ENCODE peak calls at places on chromosome 3, in five cellular contexts. B, V, Q, P and H are unnamed samples.

GRCh38 chr3:73801444-73801843 is 176.7 kb upstream of the PDZRN3 start:
- DNase-seq in B (peak; percentile 24), V (no peak), Q (no peak), P (no peak), H (no peak)

GRCh38 chr3:98824256-98824655 is 61.1 kb downstream of the ST3GAL6 start:
- DNase-seq in B (no peak), V (no peak), Q (no peak), P (no peak), H (no peak)

GRCh38 chr3:186109897-186110803 is 1.3 kb upstream of the ETV5 start:
- DNase-seq in B (peak; percentile 64), V (no peak), Q (no peak), P (peak; percentile 25), H (no peak)

GRCh38 chr3:29453278-29453961 is 172.5 kb downstream of the RBMS3 start:
- DNase-seq in B (no peak), V (peak; percentile 28), Q (no peak), P (peak; percentile 21), H (no peak)

GRCh38 chr3:115239717-115240116 is 92.6 kb upstream of the ZBTB20 start:
- DNase-seq in B (peak; percentile 97), V (no peak), Q (no peak), P (peak; percentile 13), H (no peak)

GRCh38 chr3:194161181-194162045 is 25.5 kb downstream of the HES1 start:
- DNase-seq in B (no peak), V (no peak), Q (no peak), P (no peak), H (no peak)

GRCh38 chr3:185164428-185165217 is 11.8 kb upstream of the C3orf70 start:
- DNase-seq in B (no peak), V (no peak), Q (no peak), P (no peak), H (no peak)

GRCh38 chr3:16369247-16369646 is 104.2 kb downstream of the OXNAD1 start:
- DNase-seq in B (no peak), V (no peak), Q (no peak), P (no peak), H (no peak)

GRCh38 chr3:51340311-51340829 is 44.7 kb upstream of the MANF start:
- DNase-seq in B (peak; percentile 94), V (no peak), Q (no peak), P (no peak), H (no peak)

GRCh38 chr3:195061756-195062655 is 209.0 kb downstream of the XXYLT1 start:
- DNase-seq in B (no peak), V (no peak), Q (no peak), P (no peak), H (no peak)

GRCh38 chr3:172648736-172649135 is 62.1 kb downstream of the NCEH1 start:
- DNase-seq in B (peak; percentile 81), V (no peak), Q (no peak), P (no peak), H (no peak)

GRCh38 chr3:149813367-149814281 is 609 bp downstream of the RNF13 start:
- DNase-seq in B (peak; percentile 72), V (peak; percentile 19), Q (peak; percentile 19), P (no peak), H (peak; percentile 25)

GRCh38 chr3:194306771-194307640 is 44.1 kb downstream of the CPN2 start:
- DNase-seq in B (no peak), V (peak; percentile 34), Q (peak; percentile 35), P (no peak), H (no peak)

GRCh38 chr3:37237252-37237651 is 62.9 kb upstream of the LRRFIP2 start:
- DNase-seq in B (peak; percentile 37), V (no peak), Q (no peak), P (no peak), H (no peak)

GRCh38 chr3:18124501-18124900 is 300.6 kb downstream of the SATB1 start:
- DNase-seq in B (peak; percentile 77), V (no peak), Q (no peak), P (no peak), H (no peak)

GRCh38 chr3:15510493-15510892 is 11.0 kb downstream of the COLQ start:
- DNase-seq in B (no peak), V (no peak), Q (no peak), P (no peak), H (no peak)

GRCh38 chr3:186790261-186790981 is 7.0 kb downstream of the EIF4A2 start:
- DNase-seq in B (peak; percentile 83), V (no peak), Q (no peak), P (no peak), H (no peak)

GRCh38 chr3:120471643-120472042 is 20.9 kb upstream of the FSTL1 start:
- DNase-seq in B (peak; percentile 72), V (no peak), Q (no peak), P (no peak), H (no peak)

GRCh38 chr3:158522737-158523136 is 48.3 kb upstream of the MLF1 start:
- DNase-seq in B (peak; percentile 67), V (no peak), Q (no peak), P (no peak), H (no peak)

GRCh38 chr3:39115870-39116269 is 8.4 kb downstream of the TTC21A start:
- DNase-seq in B (no peak), V (no peak), Q (no peak), P (no peak), H (no peak)

GRCh38 chr3:162224736-162225135 is 728.1 kb downstream of the OTOL1 start:
- DNase-seq in B (peak; percentile 14), V (no peak), Q (no peak), P (no peak), H (no peak)

DNA sequence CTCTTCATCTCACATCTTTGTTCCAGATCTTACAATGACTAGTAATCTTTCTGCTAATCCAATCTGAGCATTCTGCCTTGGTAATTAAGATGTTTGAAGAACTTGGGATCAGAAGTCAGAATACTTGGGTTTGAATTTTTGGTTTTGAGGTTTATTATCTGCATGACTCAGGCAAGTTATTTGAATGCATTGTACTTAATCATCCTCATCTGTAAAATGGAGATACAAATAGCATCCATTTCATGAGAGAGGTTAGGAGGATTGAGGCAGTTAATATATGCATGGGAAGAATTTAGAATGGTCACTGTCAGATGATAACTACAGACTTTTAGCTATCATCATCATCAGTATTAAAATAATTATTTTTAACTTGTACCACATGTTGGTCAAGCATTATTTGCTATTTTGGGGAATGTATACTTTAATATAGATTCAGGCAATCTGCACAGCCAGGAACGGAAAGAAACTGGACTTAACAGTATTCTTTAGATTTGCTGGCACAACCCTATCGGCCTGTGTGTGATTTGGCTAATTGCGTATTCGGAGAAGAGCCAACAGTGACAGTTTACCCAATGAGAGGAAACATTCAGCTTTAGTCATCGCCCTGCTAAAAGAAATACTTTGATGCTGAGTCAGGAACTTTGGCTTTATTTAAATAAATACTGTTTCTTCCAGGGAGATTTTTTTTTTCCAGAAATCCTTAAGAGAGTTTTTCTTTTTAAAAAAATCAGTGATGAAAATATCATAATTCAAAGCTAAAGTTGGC is 600.0 kb downstream of the ROBO1 start:
- DNase-seq in B (peak; percentile 94), V (no peak), Q (no peak), P (no peak), H (no peak)
- H3K4me3 ChIP-seq in B (no peak overlapping the region), V (no peak overlapping the region), Q (no peak overlapping the region), P (no peak overlapping the region), H (no peak overlapping the region)

GRCh38 chr3:48656841-48657281 is 5.8 kb downstream of the CELSR3 start:
- DNase-seq in B (no peak), V (no peak), Q (no peak), P (no peak), H (peak; percentile 33)

GRCh38 chr3:48652923-48653715 is 9.6 kb downstream of the CELSR3 start:
- DNase-seq in B (no peak), V (no peak), Q (no peak), P (no peak), H (no peak)

GRCh38 chr3:48656061-48656840 is 6.4 kb downstream of the CELSR3 start:
- DNase-seq in B (peak; percentile 90), V (peak; percentile 79), Q (peak; percentile 83), P (peak; percentile 85), H (peak; percentile 79)

GRCh38 chr3:48655063-48655462 is 7.6 kb downstream of the CELSR3 start:
- DNase-seq in B (no peak), V (no peak), Q (no peak), P (no peak), H (no peak)

DNA sequence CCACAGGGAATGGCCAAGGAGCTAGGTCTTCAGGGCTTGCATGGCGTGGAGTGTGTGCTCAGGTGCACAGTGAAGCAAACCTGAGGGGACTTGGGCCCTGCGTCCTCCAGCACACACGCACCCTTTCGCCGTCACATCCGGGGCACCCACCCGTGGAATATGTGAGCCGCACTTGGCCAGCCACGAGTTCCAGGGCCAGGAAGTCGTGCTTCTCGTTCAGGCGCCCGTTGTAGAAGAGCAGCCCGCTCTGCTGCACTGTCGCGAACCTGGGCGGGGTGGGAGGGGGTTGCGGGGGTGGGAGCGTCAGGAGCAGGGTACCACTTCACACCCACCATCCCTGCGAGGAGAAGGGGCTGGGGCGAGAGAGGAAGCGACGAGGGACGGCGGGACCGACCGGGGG is 7.1 kb downstream of the CELSR3 start:
- DNase-seq in B (peak; percentile 7), V (no peak), Q (peak; percentile 72), P (no peak), H (peak; percentile 54)
- H3K4me3 ChIP-seq in B (peak overlapping the region; percentile 42), V (peak overlapping the region; percentile 32), Q (peak overlapping the region; percentile 70), P (peak overlapping the region; percentile 65), H (no peak overlapping the region)

DNA sequence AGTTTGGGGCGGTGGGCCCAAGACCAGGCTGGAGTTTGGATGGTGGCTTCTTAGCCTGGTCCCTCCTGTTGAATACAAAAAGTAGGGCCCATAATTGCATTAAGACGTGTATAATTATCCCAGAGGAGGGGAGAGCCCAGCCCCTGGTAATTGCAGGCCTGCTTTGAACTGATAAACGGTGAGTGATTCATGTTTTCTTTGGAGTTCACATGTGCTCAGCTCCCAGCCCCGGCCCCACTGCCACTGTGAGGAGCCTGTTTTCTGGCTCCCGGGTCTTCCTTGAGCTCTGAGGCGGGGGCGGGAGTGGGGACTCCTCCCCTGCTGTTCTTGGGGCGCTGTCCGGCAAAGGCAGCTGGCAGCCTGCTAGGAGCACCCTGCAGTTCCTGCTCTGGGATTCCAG is 3.1 kb downstream of the PLXNA1 start:
- DNase-seq in B (peak; percentile 60), V (no peak), Q (no peak), P (no peak), H (no peak)
- H3K4me3 ChIP-seq in B (no peak overlapping the region), V (no peak overlapping the region), Q (no peak overlapping the region), P (no peak overlapping the region), H (no peak overlapping the region)

DNA sequence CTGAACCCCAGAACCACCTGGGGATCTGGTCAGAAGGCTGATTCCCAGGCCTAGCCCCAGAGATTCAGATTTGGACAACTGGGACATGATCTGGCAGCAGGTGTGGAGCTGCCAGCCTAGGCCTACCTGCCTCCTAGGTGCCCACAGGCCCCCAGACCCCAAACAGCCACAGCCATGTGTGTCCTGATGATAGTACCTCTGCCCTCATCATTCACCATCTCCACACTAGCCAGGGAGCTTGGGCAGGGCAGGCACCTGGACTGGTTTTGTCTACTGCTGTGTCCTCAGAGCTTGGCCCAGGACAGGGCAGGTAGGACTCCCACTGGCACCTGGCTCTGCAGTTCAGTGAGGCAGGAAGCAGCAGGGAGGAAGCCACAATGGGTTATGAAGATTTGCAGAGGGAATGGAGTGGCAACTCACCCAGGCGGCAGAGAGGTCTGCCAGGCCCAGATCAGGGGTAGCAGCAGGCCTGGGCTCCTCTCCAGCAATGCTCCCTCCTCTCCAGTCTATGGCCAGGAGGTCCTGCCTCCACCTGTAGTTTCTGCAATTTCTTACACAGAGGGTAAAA is 34.8 kb downstream of the HMCES start:
- DNase-seq in B (no peak), V (peak; percentile 31), Q (no peak), P (no peak), H (no peak)
- H3K4me3 ChIP-seq in B (no peak overlapping the region), V (no peak overlapping the region), Q (no peak overlapping the region), P (peak overlapping the region; percentile 95), H (peak overlapping the region; percentile 83)